ENCODE peak calls at places on chromosomes 16 and 17, in nine cellular contexts. T is ovary; Z is RWPE1; D is HCT116; X is effector memory CD4-positive, alpha-beta T cell; J is right cardiac atrium; Y is upper lobe of right lung; O is iPS DF 6.9; H is IMR-90. P is an unnamed sample.

GRCh38 chr16:5581963-5582362 is 484.4 kb upstream of the EEF2KMT start:
- DNase-seq in T (no peak), Z (no peak), D (no peak), X (no peak), J (no peak), Y (no peak), O (no peak), H (no peak), P (no peak)

GRCh38 chr17:80822700-80823410 is 168.8 kb upstream of the CHMP6 start:
- DNase-seq in T (no peak), Z (no peak), D (no peak), X (no peak), J (no peak), Y (peak), O (no peak), H (no peak), P (no peak)

GRCh38 chr17:42289863-42290165 is 1.5 kb downstream of the STAT5A start:
- DNase-seq in T (no peak), Z (no peak), D (no peak), X (peak), J (no peak), Y (peak), O (no peak), H (no peak), P (no peak)

GRCh38 chr16:48235556-48236136 is 8.5 kb upstream of the LONP2 start:
- DNase-seq in T (no peak), Z (no peak), D (no peak), X (no peak), J (no peak), Y (no peak), O (no peak), H (peak), P (no peak)

GRCh38 chr16:241866-242265 is 7.2 kb downstream of the FAM234A start:
- DNase-seq in T (no peak), Z (no peak), D (no peak), X (no peak), J (peak), Y (no peak), O (no peak), H (no peak), P (no peak)

GRCh38 chr17:73365934-73366623 is 54.3 kb upstream of the CDC42EP4 start:
- DNase-seq in T (peak), Z (no peak), D (no peak), X (no peak), J (peak), Y (no peak), O (no peak), H (no peak), P (no peak)

GRCh38 chr17:48024149-48025039 is 13.2 kb downstream of the COPZ2 start:
- DNase-seq in T (peak), Z (no peak), D (peak), X (peak), J (peak), Y (peak), O (no peak), H (no peak), P (no peak)

GRCh38 chr17:12510535-12510934 is 155.2 kb upstream of the MYOCD start:
- DNase-seq in T (no peak), Z (no peak), D (no peak), X (no peak), J (no peak), Y (no peak), O (no peak), H (peak), P (no peak)

GRCh38 chr17:13725286-13725990 is 123.7 kb upstream of the HS3ST3A1 start:
- DNase-seq in T (no peak), Z (peak), D (no peak), X (no peak), J (no peak), Y (no peak), O (no peak), H (peak), P (no peak)

GRCh38 chr17:29590979-29591736 is 1.7 kb upstream of the GIT1 start:
- DNase-seq in T (peak), Z (peak), D (peak), X (no peak), J (peak), Y (peak), O (no peak), H (peak), P (peak)

GRCh38 chr17:27569257-27569722 is 61.7 kb upstream of the LGALS9 start:
- DNase-seq in T (peak), Z (no peak), D (no peak), X (peak), J (no peak), Y (no peak), O (peak), H (peak), P (no peak)

GRCh38 chr17:48492401-48493298 is 38.2 kb downstream of the HOXB1 start:
- DNase-seq in T (peak), Z (peak), D (no peak), X (peak), J (peak), Y (peak), O (no peak), H (peak), P (peak)

GRCh38 chr16:29765167-29766032 is 12.7 kb upstream of the ZG16 start:
- DNase-seq in T (no peak), Z (no peak), D (peak), X (no peak), J (no peak), Y (peak), O (no peak), H (no peak), P (no peak)

GRCh38 chr17:35799942-35800341 is 4.5 kb upstream of the MMP28 start:
- DNase-seq in T (no peak), Z (peak), D (no peak), X (no peak), J (peak), Y (peak), O (no peak), H (no peak), P (no peak)

GRCh38 chr17:77332034-77332971 is 191.5 kb downstream of the SEC14L1 start:
- DNase-seq in T (no peak), Z (no peak), D (no peak), X (peak), J (no peak), Y (peak), O (no peak), H (no peak), P (no peak)

GRCh38 chr17:82389379-82389778 is 17.8 kb downstream of the UTS2R start:
- DNase-seq in T (no peak), Z (no peak), D (no peak), X (no peak), J (no peak), Y (no peak), O (no peak), H (no peak), P (no peak)

GRCh38 chr17:8226536-8227237 is 16.3 kb upstream of the AURKB start:
- DNase-seq in T (peak), Z (peak), D (peak), X (peak), J (peak), Y (peak), O (no peak), H (peak), P (peak)

GRCh38 chr17:44216173-44216572 is 3.3 kb downstream of the UBTF start:
- DNase-seq in T (no peak), Z (no peak), D (no peak), X (peak), J (no peak), Y (no peak), O (no peak), H (no peak), P (no peak)

GRCh38 chr17:76598004-76598439 is 12.4 kb upstream of the ST6GALNAC2 start:
- DNase-seq in T (no peak), Z (no peak), D (no peak), X (no peak), J (no peak), Y (no peak), O (no peak), H (no peak), P (peak)

GRCh38 chr16:1773703-1774455 is 945 bp upstream of the MRPS34 start:
- DNase-seq in T (no peak), Z (peak), D (no peak), X (no peak), J (no peak), Y (no peak), O (no peak), H (peak), P (no peak)

GRCh38 chr16:2532494-2533141 is 1.4 kb upstream of the CEMP1 start:
- DNase-seq in T (peak), Z (peak), D (peak), X (peak), J (peak), Y (peak), O (no peak), H (peak), P (peak)

GRCh38 chr16:88519938-88520653 is 50.1 kb upstream of the ZC3H18 start:
- DNase-seq in T (no peak), Z (no peak), D (no peak), X (no peak), J (no peak), Y (no peak), O (no peak), H (no peak), P (no peak)

GRCh38 chr17:75731086-75731715 is 9.9 kb downstream of the ITGB4 start:
- DNase-seq in T (no peak), Z (no peak), D (no peak), X (no peak), J (no peak), Y (no peak), O (no peak), H (no peak), P (no peak)

GRCh38 chr17:79006001-79006400 is 3.6 kb downstream of the CANT1 start:
- DNase-seq in T (peak), Z (no peak), D (no peak), X (no peak), J (no peak), Y (peak), O (no peak), H (no peak), P (no peak)

GRCh38 chr17:80442764-80443163 is 27.8 kb downstream of the ENDOV start:
- DNase-seq in T (no peak), Z (no peak), D (no peak), X (no peak), J (no peak), Y (no peak), O (no peak), H (no peak), P (no peak)

GRCh38 chr17:80844418-80844990 is 147.1 kb upstream of the CHMP6 start:
- DNase-seq in T (no peak), Z (no peak), D (no peak), X (no peak), J (no peak), Y (peak), O (no peak), H (no peak), P (no peak)

GRCh38 chr17:951388-952132 is 28.0 kb downstream of the NXN start:
- DNase-seq in T (no peak), Z (peak), D (no peak), X (no peak), J (peak), Y (no peak), O (peak), H (peak), P (no peak)
- H3K27ac ChIP-seq in T (no peak), Z (peak), D (no peak), X (no peak), J (no peak), Y (peak), O (no peak), H (peak), P (no peak)

DNA sequence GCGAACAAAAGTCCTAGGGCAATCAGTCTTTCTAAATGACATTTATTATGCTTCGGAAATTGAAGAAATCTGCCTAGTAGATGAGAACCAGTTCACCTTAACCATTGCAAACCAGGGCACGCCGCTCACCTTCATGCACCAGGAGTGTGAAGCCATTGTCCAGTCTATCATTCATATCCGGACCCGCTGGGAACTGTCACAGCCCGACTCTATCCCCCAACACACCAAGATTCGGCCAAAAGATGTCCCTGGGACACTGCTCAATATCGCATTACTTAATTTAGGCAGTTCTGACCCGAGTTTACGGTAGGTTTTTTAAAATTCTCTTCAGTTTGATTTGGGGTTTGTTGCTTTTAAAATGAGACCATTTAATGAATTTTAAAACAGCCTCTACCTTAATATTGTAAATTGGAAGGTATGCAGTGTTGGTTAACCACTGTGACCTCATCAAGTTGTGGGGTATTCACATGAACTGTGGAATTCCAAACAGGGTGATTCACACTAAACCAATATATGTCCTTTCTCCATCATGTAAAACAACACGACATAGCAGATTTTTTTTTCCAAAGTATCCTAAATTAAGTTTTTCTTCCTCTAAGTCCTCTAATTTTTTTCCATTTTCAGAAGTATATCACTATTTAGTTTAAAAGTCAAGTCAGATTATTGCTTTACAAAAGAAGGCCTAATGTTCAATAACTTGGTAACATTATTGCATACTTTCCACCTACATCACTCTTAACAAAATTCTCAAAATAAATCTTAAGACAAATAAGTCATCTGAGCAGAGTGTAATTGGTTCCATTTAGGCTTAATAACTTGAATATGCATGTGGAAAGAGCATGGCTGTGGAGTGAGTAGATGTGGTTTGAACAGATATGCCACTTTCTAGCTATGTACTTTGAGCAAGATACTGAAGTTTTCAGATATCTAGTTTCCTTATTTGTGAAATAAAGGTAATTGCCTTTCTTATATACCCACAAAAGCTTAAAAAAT is 6.4 kb upstream of the EVI2A start:
- DNase-seq in T (no peak), Z (peak), D (no peak), X (no peak), J (no peak), Y (no peak), O (no peak), H (peak), P (no peak)
- H3K27ac ChIP-seq in T (no peak), Z (no peak), D (no peak), X (no peak), J (no peak), Y (no peak), O (no peak), H (peak), P (no peak)

GRCh38 chr17:21021208-21021803 is 21.5 kb downstream of the USP22 start:
- DNase-seq in T (no peak), Z (no peak), D (no peak), X (no peak), J (no peak), Y (peak), O (no peak), H (no peak), P (no peak)

GRCh38 chr17:21017861-21018260 is 24.9 kb downstream of the USP22 start:
- DNase-seq in T (no peak), Z (no peak), D (no peak), X (no peak), J (no peak), Y (peak), O (no peak), H (no peak), P (no peak)

GRCh38 chr17:21019976-21020575 is 22.7 kb downstream of the USP22 start:
- DNase-seq in T (no peak), Z (no peak), D (no peak), X (no peak), J (no peak), Y (peak), O (no peak), H (no peak), P (no peak)

GRCh38 chr17:21018894-21019293 is 23.9 kb downstream of the USP22 start:
- DNase-seq in T (no peak), Z (no peak), D (no peak), X (no peak), J (no peak), Y (peak), O (no peak), H (no peak), P (no peak)

DNA sequence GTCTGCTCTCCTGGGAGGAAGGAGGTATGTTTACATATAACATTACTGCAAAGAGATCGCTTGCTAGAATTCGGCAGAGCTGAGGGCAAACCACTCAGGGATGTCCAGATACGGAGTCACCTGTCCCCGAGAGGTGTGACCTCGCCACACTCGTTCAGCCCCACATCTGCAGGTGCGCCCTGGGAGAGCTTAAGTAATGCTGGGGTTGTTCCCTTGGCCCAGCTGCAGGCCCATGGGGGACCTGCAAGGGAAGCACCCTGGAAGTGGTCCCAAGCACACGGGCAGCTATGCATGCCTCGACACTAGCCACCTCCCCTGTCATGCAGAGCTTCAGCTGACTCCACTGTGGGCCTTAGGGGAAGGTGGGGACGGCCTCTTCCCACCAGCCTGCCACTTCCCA is 22.2 kb downstream of the USP22 start:
- DNase-seq in T (no peak), Z (no peak), D (no peak), X (no peak), J (no peak), Y (peak), O (no peak), H (no peak), P (no peak)
- H3K27ac ChIP-seq in T (no peak), Z (no peak), D (no peak), X (no peak), J (no peak), Y (no peak), O (no peak), H (no peak), P (no peak)

DNA sequence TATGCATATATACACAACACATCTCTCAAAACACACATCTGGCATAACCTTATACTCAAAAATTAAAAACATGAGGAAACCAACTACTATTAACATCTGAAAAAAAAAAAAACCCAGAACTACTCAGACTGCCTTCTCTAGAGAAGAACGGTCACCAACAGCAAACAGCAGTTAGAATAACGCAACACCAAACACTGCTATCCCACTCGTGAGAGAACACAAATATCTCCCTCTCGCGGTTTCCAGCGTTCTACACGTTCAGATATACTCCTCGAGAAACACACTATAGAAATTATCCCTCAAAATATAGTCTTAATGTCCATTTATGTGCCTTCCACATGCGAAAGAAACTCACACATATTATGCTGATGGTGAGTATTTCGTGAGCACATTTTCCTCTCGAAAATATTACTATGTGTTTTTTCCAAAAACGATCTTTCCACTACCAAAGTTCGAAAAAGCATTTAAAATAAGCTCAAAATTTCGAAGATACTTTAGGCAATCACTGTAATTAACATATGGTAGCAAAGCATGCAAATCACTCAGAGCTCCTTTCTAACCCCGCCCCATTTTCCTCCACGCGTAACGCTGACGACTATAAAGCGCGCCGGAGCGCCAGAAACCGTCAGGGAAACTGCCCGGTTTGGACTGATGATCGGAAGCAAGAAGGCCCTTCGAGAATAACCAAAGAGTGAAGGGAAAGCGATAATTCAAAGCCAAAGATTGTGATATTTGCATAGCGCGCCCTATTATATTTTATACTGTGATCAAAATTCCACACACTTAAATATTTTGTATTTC is 60.1 kb downstream of the TEX14 start:
- DNase-seq in T (peak), Z (peak), D (peak), X (peak), J (peak), Y (peak), O (peak), H (peak), P (peak)
- H3K27ac ChIP-seq in T (peak), Z (peak), D (peak), X (peak), J (peak), Y (peak), O (no peak), H (peak), P (peak)

GRCh38 chr16:85321856-85322271 is 209.6 kb upstream of the CIBAR2 start:
- DNase-seq in T (peak), Z (no peak), D (no peak), X (no peak), J (peak), Y (peak), O (no peak), H (peak), P (peak)

GRCh38 chr16:85319984-85320440 is 207.7 kb upstream of the CIBAR2 start:
- DNase-seq in T (no peak), Z (no peak), D (no peak), X (no peak), J (no peak), Y (peak), O (no peak), H (no peak), P (no peak)

GRCh38 chr16:85319208-85319983 is 207.1 kb upstream of the CIBAR2 start:
- DNase-seq in T (no peak), Z (no peak), D (no peak), X (no peak), J (no peak), Y (peak), O (no peak), H (no peak), P (no peak)

GRCh38 chr16:85323230-85323960 is 211.1 kb upstream of the CIBAR2 start:
- DNase-seq in T (no peak), Z (no peak), D (no peak), X (no peak), J (no peak), Y (no peak), O (no peak), H (no peak), P (no peak)

GRCh38 chr16:85320677-85321385 is 208.6 kb upstream of the CIBAR2 start:
- DNase-seq in T (no peak), Z (no peak), D (no peak), X (no peak), J (no peak), Y (no peak), O (no peak), H (no peak), P (no peak)
- H3K27ac ChIP-seq in T (no peak), Z (peak), D (no peak), X (no peak), J (peak), Y (peak), O (no peak), H (no peak), P (no peak)

P was measured in caudate nucleus.